ENCODE peak calls at places on chromosome 20, in seven cellular contexts. Q, T, W, F, G, M and R are unnamed samples.

GRCh38 chr20:728022-728944 is 40.0 kb downstream of the SLC52A3 start:
- DNase-seq in G (no peak), M (peak), Q (no peak), F (no peak), W (peak), T (peak), R (peak)

GRCh38 chr20:23937303-23938117 is 51.1 kb downstream of the GGTLC1 start:
- DNase-seq in T (peak), G (peak), W (peak), Q (no peak), F (no peak), M (peak), R (peak)

GRCh38 chr20:11917663-11918062 is at the start of gene BTBD3:
- DNase-seq in F (no peak), W (peak), T (peak), G (no peak), Q (peak), M (no peak), R (no peak)

GRCh38 chr20:19012671-19013070 is 199.1 kb downstream of the SCP2D1 start:
- DNase-seq in W (no peak), T (peak), F (no peak), G (no peak), Q (no peak), M (peak), R (no peak)

GRCh38 chr20:41078329-41078728 is 49.7 kb downstream of the TOP1 start:
- DNase-seq in T (peak), M (peak), Q (no peak), F (no peak), W (peak), G (no peak), R (no peak)

GRCh38 chr20:57503035-57503658 is 21.8 kb downstream of the CTCFL start:
- DNase-seq in G (no peak), T (no peak), W (no peak), F (no peak), Q (no peak), M (peak), R (no peak)

GRCh38 chr20:35648836-35649235 is 15.9 kb downstream of the CPNE1 start:
- DNase-seq in M (no peak), G (peak), F (no peak), W (peak), T (peak), Q (no peak), R (no peak)

GRCh38 chr20:5205348-5206210 is 78.8 kb downstream of the CDS2 start:
- DNase-seq in F (peak), T (peak), Q (peak), M (peak), G (no peak), W (peak), R (peak)

GRCh38 chr20:35120012-35120701 is 27.0 kb downstream of the EDEM2 start:
- DNase-seq in T (peak), F (no peak), G (no peak), Q (no peak), W (peak), M (peak), R (no peak)

GRCh38 chr20:4053516-4053919 is 38.2 kb upstream of the RNF24 start:
- DNase-seq in F (no peak), T (peak), Q (no peak), W (no peak), M (no peak), G (no peak), R (no peak)

GRCh38 chr20:56805966-56806365 is 176.9 kb downstream of the TFAP2C start:
- DNase-seq in Q (no peak), W (no peak), F (no peak), T (no peak), G (no peak), M (no peak), R (no peak)

GRCh38 chr20:22282696-22283095 is 301.7 kb downstream of the FOXA2 start:
- DNase-seq in M (peak), T (no peak), W (no peak), F (no peak), Q (no peak), G (no peak), R (no peak)

GRCh38 chr20:63005862-63006564 is 751 bp downstream of the BHLHE23 start:
- DNase-seq in G (no peak), F (no peak), W (peak), T (peak), M (no peak), Q (no peak), R (no peak)

GRCh38 chr20:25280051-25280573 is 32.2 kb downstream of the PYGB start:
- DNase-seq in Q (peak), T (no peak), G (no peak), F (no peak), M (no peak), W (no peak), R (no peak)

GRCh38 chr20:32479012-32479411 is 106.1 kb downstream of the NOL4L start:
- DNase-seq in Q (peak), M (no peak), T (no peak), G (no peak), F (no peak), W (no peak), R (no peak)

GRCh38 chr20:45300961-45301360 is 5.7 kb upstream of the RBPJL start:
- DNase-seq in Q (no peak), M (peak), F (no peak), G (no peak), W (peak), T (peak), R (peak)

GRCh38 chr20:34283844-34284243 is 19.3 kb downstream of the AHCY start:
- DNase-seq in F (no peak), W (no peak), T (no peak), G (no peak), M (no peak), Q (no peak), R (no peak)

GRCh38 chr20:23145281-23145700 is 59.2 kb upstream of the CD93 start:
- DNase-seq in F (no peak), M (no peak), W (peak), Q (no peak), G (no peak), T (peak), R (no peak)

GRCh38 chr20:33703498-33704137 is 16.5 kb downstream of the PXMP4 start:
- DNase-seq in T (no peak), F (no peak), Q (no peak), M (no peak), W (no peak), G (no peak), R (no peak)

GRCh38 chr20:8401491-8401890 is 269.4 kb downstream of the PLCB1 start:
- DNase-seq in Q (no peak), W (peak), M (no peak), F (no peak), T (peak), G (no peak), R (no peak)

GRCh38 chr20:45985573-45985972 is 13.6 kb upstream of the ZNF335 start:
- DNase-seq in Q (no peak), T (peak), W (no peak), F (no peak), M (no peak), G (no peak), R (no peak)

GRCh38 chr20:56443654-56444540 is 24.5 kb upstream of the RTF2 start:
- DNase-seq in T (peak), M (no peak), W (peak), F (no peak), Q (peak), G (no peak), R (no peak)

GRCh38 chr20:9285617-9286016 is 216.7 kb downstream of the PLCB4 start:
- DNase-seq in M (no peak), W (no peak), Q (no peak), F (no peak), G (no peak), T (no peak), R (no peak)

GRCh38 chr20:37330316-37330715 is 15.6 kb upstream of the SRC start:
- DNase-seq in T (no peak), F (no peak), M (no peak), Q (no peak), G (no peak), W (no peak), R (no peak)

GRCh38 chr20:20174089-20174835 is 121.9 kb downstream of the CFAP61 start:
- DNase-seq in F (no peak), G (no peak), Q (no peak), M (no peak), T (no peak), W (no peak), R (no peak)
- TF ChIP-seq CTCF in F (no peak), G (no peak), Q (no peak), M (peak), T (no peak), W (no peak), R (no peak)

GRCh38 chr20:38505091-38505455 is 32.4 kb downstream of the RALGAPB start:
- DNase-seq in T (no peak), Q (no peak), G (no peak), F (no peak), W (no peak), M (no peak), R (no peak)
- TF ChIP-seq CTCF in T (no peak), Q (no peak), G (no peak), F (no peak), W (no peak), M (no peak), R (no peak)

GRCh38 chr20:60453847-60454246 is 495.6 kb downstream of the CDH26 start:
- DNase-seq in W (no peak), F (no peak), T (no peak), Q (no peak), G (peak), M (no peak), R (no peak)
- TF ChIP-seq CTCF in W (no peak), F (no peak), T (no peak), Q (no peak), G (no peak), M (no peak), R (peak)

GRCh38 chr20:38337561-38338140 is 8.6 kb upstream of the LBP start:
- DNase-seq in G (no peak), W (no peak), F (no peak), Q (no peak), M (peak), T (peak), R (peak)

GRCh38 chr20:38340693-38341092 is 5.6 kb upstream of the LBP start:
- DNase-seq in M (no peak), W (no peak), F (no peak), Q (no peak), G (no peak), T (no peak), R (no peak)

GRCh38 chr20:38342196-38342595 is 4.1 kb upstream of the LBP start:
- DNase-seq in F (no peak), M (no peak), Q (no peak), G (no peak), T (no peak), W (no peak), R (no peak)

GRCh38 chr20:38339993-38340392 is 6.3 kb upstream of the LBP start:
- DNase-seq in T (no peak), F (no peak), Q (no peak), W (no peak), M (no peak), G (no peak), R (no peak)

DNA sequence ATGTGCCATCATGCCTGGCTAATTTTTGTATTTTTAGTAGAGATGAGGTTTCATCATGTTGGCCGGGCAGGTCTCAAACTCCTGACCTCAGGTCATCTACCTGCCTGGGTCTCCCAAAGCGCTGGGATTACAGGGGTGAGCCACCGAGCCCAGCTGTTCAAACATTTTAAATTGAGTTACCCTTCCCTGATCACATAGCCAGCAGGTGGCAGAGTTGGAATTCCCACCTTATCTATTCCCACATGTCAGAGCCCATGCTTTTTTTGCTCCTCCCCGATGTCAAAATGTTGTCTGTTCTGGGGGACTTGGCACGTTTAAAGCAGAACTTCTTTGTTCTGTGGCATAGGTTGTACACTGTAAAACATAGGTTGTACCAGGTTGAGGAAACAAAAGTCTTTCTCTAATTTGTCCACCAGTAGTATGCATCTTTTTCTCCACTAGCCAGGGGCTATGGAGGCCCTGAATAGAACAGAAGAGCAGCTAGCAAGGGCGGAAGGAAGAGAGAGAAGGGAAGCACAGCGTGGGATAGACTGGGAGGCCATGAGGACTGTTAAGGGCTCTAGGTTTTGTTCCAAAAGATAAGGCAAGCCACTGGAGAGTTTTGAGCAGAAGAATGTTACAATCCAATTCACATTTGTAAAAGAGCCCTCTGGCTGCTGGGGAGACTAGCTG is 7.3 kb upstream of the LBP start:
- DNase-seq in G (no peak), Q (no peak), T (peak), M (no peak), W (no peak), F (no peak), R (no peak)
- TF ChIP-seq CTCF in G (no peak), Q (peak), T (peak), M (no peak), W (peak), F (peak), R (peak)

GRCh38 chr20:13119583-13119982 is 101.5 kb upstream of the ISM1 start:
- DNase-seq in G (no peak), T (peak), Q (no peak), F (no peak), M (peak), W (peak), R (peak)
- TF ChIP-seq CTCF in G (peak), T (peak), Q (peak), F (peak), M (peak), W (peak), R (peak)

GRCh38 chr20:2006452-2007381 is 12.9 kb upstream of the PDYN start:
- DNase-seq in G (no peak), F (no peak), T (peak), M (peak), Q (no peak), W (peak), R (peak)
- TF ChIP-seq CTCF in G (peak), F (peak), T (peak), M (peak), Q (peak), W (peak), R (peak)

GRCh38 chr20:20452254-20452676 is 84.4 kb downstream of the INSM1 start:
- DNase-seq in Q (peak), M (peak), W (peak), G (no peak), T (peak), F (peak), R (peak)
- TF ChIP-seq CTCF in Q (no peak), M (no peak), W (no peak), G (no peak), T (no peak), F (no peak), R (peak)

GRCh38 chr20:47665221-47665991 is 119.9 kb downstream of the SULF2 start:
- DNase-seq in G (no peak), F (peak), T (no peak), Q (no peak), M (no peak), W (no peak), R (no peak)

GRCh38 chr20:47664744-47665143 is 120.5 kb downstream of the SULF2 start:
- DNase-seq in Q (no peak), W (no peak), T (no peak), F (no peak), M (no peak), G (no peak), R (no peak)

GRCh38 chr20:47663354-47664067 is 121.8 kb downstream of the SULF2 start:
- DNase-seq in G (no peak), W (peak), Q (peak), M (peak), F (no peak), T (peak), R (peak)

GRCh38 chr20:47662483-47663353 is 122.6 kb downstream of the SULF2 start:
- DNase-seq in W (no peak), M (no peak), Q (no peak), T (no peak), G (no peak), F (no peak), R (no peak)

GRCh38 chr20:47664068-47664437 is 121.2 kb downstream of the SULF2 start:
- DNase-seq in G (no peak), Q (no peak), M (no peak), W (no peak), F (no peak), T (no peak), R (no peak)
- TF ChIP-seq CTCF in G (no peak), Q (no peak), M (no peak), W (no peak), F (no peak), T (no peak), R (no peak)